ENCODE peak calls at places on chromosomes 1 and 21, in five cellular contexts. X is AG09309, K is thoracic aorta, B is GM06990, Q is progenitor cell of endocrine pancreas. C is an unnamed sample.

GRCh38 chr21:45301521-45302081 is 13.9 kb upstream of the POFUT2 start:
- DNase-seq in K (no peak), X (no peak), B (no peak), Q (no peak), C (no peak)

GRCh38 chr1:112672009-112672408 is 2.5 kb upstream of the MOV10 start:
- DNase-seq in Q (no peak), K (no peak), B (no peak), X (no peak), C (no peak)

GRCh38 chr21:40620386-40621145 is 226.4 kb downstream of the DSCAM start:
- DNase-seq in B (no peak), X (no peak), K (no peak), Q (no peak), C (no peak)

GRCh38 chr21:19853709-19854575 is 1144.3 kb upstream of the NCAM2 start:
- DNase-seq in B (no peak), Q (no peak), X (no peak), K (no peak), C (no peak)

GRCh38 chr1:35202048-35202719 is 9.2 kb upstream of the SFPQ start:
- DNase-seq in Q (peak), X (peak), K (peak), B (no peak), C (peak)

GRCh38 chr1:62407398-62408009 is 29.3 kb upstream of the USP1 start:
- DNase-seq in K (no peak), X (peak), B (peak), Q (no peak), C (peak)

GRCh38 chr1:92031281-92032110 is 1.7 kb downstream of the EPHX4 start:
- DNase-seq in K (no peak), Q (no peak), B (no peak), X (no peak), C (no peak)

GRCh38 chr1:31183927-31184554 is 55.6 kb downstream of the NKAIN1 start:
- DNase-seq in X (no peak), B (no peak), Q (peak), K (no peak), C (peak)

GRCh38 chr1:208536176-208536575 is 292.0 kb upstream of the PLXNA2 start:
- DNase-seq in Q (no peak), B (no peak), K (no peak), X (no peak), C (no peak)

GRCh38 chr1:67355745-67356424 is 48.2 kb downstream of the IL12RB2 start:
- DNase-seq in Q (no peak), K (no peak), X (peak), B (no peak), C (no peak)

GRCh38 chr1:17438176-17438976 is 1.1 kb downstream of the RCC2 start:
- DNase-seq in X (no peak), Q (peak), K (peak), B (peak), C (peak)

GRCh38 chr1:76302711-76303347 is 228.3 kb downstream of the ST6GALNAC3 start:
- DNase-seq in B (no peak), Q (no peak), K (no peak), X (no peak), C (no peak)

GRCh38 chr21:38341546-38342012 is 84.8 kb downstream of the KCNJ15 start:
- DNase-seq in X (no peak), Q (no peak), B (no peak), K (peak), C (no peak)

DNA sequence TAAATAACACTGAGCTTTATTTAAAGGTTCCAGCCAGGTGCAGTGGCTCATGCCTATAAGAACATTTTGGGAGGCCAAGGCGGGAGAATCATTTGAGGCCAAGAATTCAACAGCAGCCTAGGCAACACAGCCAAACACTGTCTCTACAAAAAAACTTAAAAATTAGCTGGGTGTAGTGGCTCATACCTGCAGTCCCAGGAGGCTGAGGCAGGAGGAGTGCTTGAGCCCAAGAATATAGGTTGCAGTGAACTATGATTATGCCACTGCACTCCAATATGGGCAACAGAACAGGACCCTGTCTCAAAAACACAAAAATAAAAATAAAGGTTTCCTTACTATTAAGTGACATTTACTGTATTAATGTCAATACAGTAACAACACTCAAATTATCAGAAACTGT is 2.1 kb downstream of the TAF12 start:
- DNase-seq in K (no peak), X (no peak), Q (no peak), B (no peak), C (peak)
- TF ChIP-seq CTCF in K (no peak), X (peak), Q (peak), B (peak), C (peak)

GRCh38 chr1:61270761-61271411 is 188.5 kb downstream of the NFIA start:
- DNase-seq in Q (no peak), B (no peak), X (no peak), K (no peak), C (no peak)
- TF ChIP-seq CTCF in Q (no peak), B (no peak), X (no peak), K (no peak), C (no peak)

GRCh38 chr1:212920246-212920645 is 30.1 kb upstream of the VASH2 start:
- DNase-seq in X (no peak), B (no peak), Q (no peak), K (no peak), C (no peak)

GRCh38 chr1:212917134-212917485 is 33.2 kb upstream of the VASH2 start:
- DNase-seq in K (no peak), X (no peak), Q (no peak), B (no peak), C (no peak)

GRCh38 chr1:212917858-212918257 is 32.5 kb upstream of the VASH2 start:
- DNase-seq in X (no peak), B (no peak), K (no peak), Q (no peak), C (no peak)

GRCh38 chr1:212918751-212919150 is 31.6 kb upstream of the VASH2 start:
- DNase-seq in K (no peak), B (no peak), X (no peak), Q (no peak), C (no peak)

DNA sequence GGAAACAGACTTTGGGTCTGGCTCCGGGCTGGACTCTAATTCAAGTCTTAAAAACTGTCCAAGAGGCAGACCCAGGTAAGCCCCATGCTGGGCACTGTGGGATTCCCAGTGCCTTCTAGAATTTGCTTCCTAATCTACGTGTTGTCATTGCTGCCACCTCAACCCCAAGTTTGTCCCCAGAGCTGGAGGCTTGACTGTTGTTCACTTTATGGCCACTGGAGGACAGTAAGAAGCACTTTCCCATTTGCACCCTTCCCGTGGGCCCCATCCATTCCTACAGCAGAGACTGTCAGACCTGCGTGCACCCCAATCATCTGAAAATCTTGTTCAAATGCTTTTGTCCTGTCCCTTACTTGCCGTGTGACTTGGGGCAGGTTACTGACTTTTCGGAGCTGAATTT is 29.4 kb upstream of the VASH2 start:
- DNase-seq in K (no peak), Q (no peak), X (no peak), B (no peak), C (no peak)
- TF ChIP-seq CTCF in K (no peak), Q (peak), X (peak), B (peak), C (peak)

GRCh38 chr1:14113841-14114567 is 414.0 kb downstream of the PRDM2 start:
- DNase-seq in B (no peak), X (peak), K (no peak), Q (peak), C (no peak)
- TF ChIP-seq CTCF in B (peak), X (peak), K (no peak), Q (peak), C (no peak)

GRCh38 chr21:37166733-37167132 is 93.7 kb downstream of the TTC3 start:
- DNase-seq in K (no peak), X (no peak), Q (no peak), B (no peak), C (peak)
- TF ChIP-seq CTCF in K (no peak), X (no peak), Q (peak), B (peak), C (no peak)

GRCh38 chr1:88658419-88658818 is 25.7 kb upstream of the PKN2 start:
- DNase-seq in Q (no peak), B (no peak), X (no peak), K (no peak), C (no peak)

GRCh38 chr1:88650676-88651418 is 33.2 kb upstream of the PKN2 start:
- DNase-seq in X (no peak), B (no peak), Q (no peak), K (no peak), C (no peak)

GRCh38 chr1:88659552-88659951 is 24.5 kb upstream of the PKN2 start:
- DNase-seq in B (no peak), K (no peak), X (no peak), Q (no peak), C (no peak)

GRCh38 chr1:88655145-88655544 is 28.9 kb upstream of the PKN2 start:
- DNase-seq in B (no peak), X (no peak), K (no peak), Q (no peak), C (no peak)

GRCh38 chr1:88655685-88656299 is 28.3 kb upstream of the PKN2 start:
- DNase-seq in Q (no peak), B (peak), X (no peak), K (no peak), C (no peak)
- TF ChIP-seq CTCF in Q (peak), B (peak), X (peak), K (peak), C (no peak)

GRCh38 chr1:14598498-14599172 is at the start of gene KAZN:
- DNase-seq in B (peak), Q (peak), X (no peak), K (no peak), C (peak)
- TF ChIP-seq CTCF in B (no peak), Q (peak), X (peak), K (no peak), C (no peak)

DNA sequence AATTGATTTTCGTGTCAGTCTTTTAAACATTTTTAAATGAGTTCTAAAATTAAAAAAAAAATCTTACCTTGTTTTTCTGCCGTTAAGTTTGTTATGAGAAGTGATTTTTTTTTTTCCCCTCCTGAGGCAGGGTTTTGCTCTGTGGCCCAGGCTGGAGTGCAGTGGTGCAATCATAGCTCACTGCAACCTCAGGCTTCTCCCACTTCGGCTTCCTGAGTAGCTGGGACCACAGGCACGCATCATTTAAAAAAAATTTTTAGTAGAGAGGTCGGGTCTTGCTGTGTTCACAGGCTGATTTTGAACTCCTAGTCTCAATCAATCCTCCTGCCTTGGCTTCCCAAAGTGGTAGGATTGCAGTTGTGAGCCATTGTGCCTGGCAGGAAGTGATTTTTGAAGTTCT is 41.1 kb downstream of the MTR start:
- DNase-seq in K (no peak), Q (no peak), B (no peak), X (no peak), C (no peak)
- TF ChIP-seq CTCF in K (no peak), Q (no peak), B (no peak), X (no peak), C (no peak)

C was measured in Calu3.